ENCODE peak calls at places on chromosomes 2 and 18, in nine cellular contexts. Q, R, W, K, X, C, H, I and N are unnamed samples.

GRCh38 chr2:200380139-200380561 is 73.7 kb downstream of the SPATS2L start:
- DNase-seq in Q (no peak), R (no peak), W (no peak), K (no peak), X (no peak), C (no peak), H (no peak), I (peak), N (no peak)

GRCh38 chr18:58716046-58716766 is 44.9 kb downstream of the MALT1 start:
- DNase-seq in Q (peak), R (no peak), W (no peak), K (no peak), X (no peak), C (no peak), H (no peak), I (no peak), N (no peak)

GRCh38 chr2:190119257-190119656 is 56.7 kb upstream of the MSTN start:
- DNase-seq in Q (no peak), R (no peak), W (no peak), K (peak), X (peak), C (peak), H (no peak), I (no peak), N (no peak)

GRCh38 chr2:176488446-176488845 is 219.2 kb downstream of the MTX2 start:
- DNase-seq in Q (no peak), R (no peak), W (peak), K (no peak), X (no peak), C (no peak), H (peak), I (no peak), N (no peak)

GRCh38 chr2:153487482-153487881 is 8.9 kb upstream of the RPRM start:
- DNase-seq in Q (no peak), R (no peak), W (no peak), K (no peak), X (no peak), C (no peak), H (peak), I (no peak), N (no peak)

GRCh38 chr18:56505971-56506370 is 132.4 kb downstream of the TXNL1 start:
- DNase-seq in Q (no peak), R (no peak), W (no peak), K (no peak), X (no peak), C (no peak), H (no peak), I (no peak), N (no peak)

GRCh38 chr2:134906726-134907125 is 11.9 kb upstream of the CCNT2 start:
- DNase-seq in Q (no peak), R (no peak), W (no peak), K (no peak), X (no peak), C (no peak), H (no peak), I (no peak), N (no peak)

GRCh38 chr2:33589444-33589843 is 9.7 kb downstream of the FAM98A start:
- DNase-seq in Q (no peak), R (no peak), W (no peak), K (no peak), X (no peak), C (no peak), H (no peak), I (no peak), N (no peak)

GRCh38 chr2:37477921-37478320 is 133.5 kb downstream of the QPCT start:
- DNase-seq in Q (no peak), R (no peak), W (no peak), K (no peak), X (no peak), C (no peak), H (no peak), I (no peak), N (no peak)

GRCh38 chr2:20433249-20433648 is 13.6 kb upstream of the RHOB start:
- DNase-seq in Q (no peak), R (no peak), W (no peak), K (no peak), X (no peak), C (no peak), H (no peak), I (no peak), N (no peak)

GRCh38 chr2:259789-260331 is 4.0 kb downstream of the SH3YL1 start:
- DNase-seq in Q (no peak), R (no peak), W (no peak), K (no peak), X (no peak), C (no peak), H (no peak), I (no peak), N (no peak)

GRCh38 chr2:62010632-62011276 is 105.3 kb downstream of the COMMD1 start:
- DNase-seq in Q (no peak), R (no peak), W (no peak), K (no peak), X (no peak), C (no peak), H (no peak), I (no peak), N (no peak)

GRCh38 chr2:62016957-62017356 is 111.5 kb downstream of the COMMD1 start:
- DNase-seq in Q (no peak), R (no peak), W (no peak), K (no peak), X (no peak), C (no peak), H (no peak), I (no peak), N (no peak)

GRCh38 chr2:62014102-62014501 is 108.6 kb downstream of the COMMD1 start:
- DNase-seq in Q (no peak), R (peak), W (peak), K (peak), X (no peak), C (no peak), H (peak), I (peak), N (peak)
- TF ChIP-seq CTCF in Q (no peak), R (peak), W (peak), K (peak), X (no peak), C (no peak), H (no peak), I (no peak), N (peak)

GRCh38 chr2:172456002-172456401 is 28.6 kb downstream of the ITGA6 start:
- DNase-seq in Q (no peak), R (no peak), W (no peak), K (no peak), X (no peak), C (no peak), H (peak), I (no peak), N (no peak)
- TF ChIP-seq CTCF in Q (no peak), R (no peak), W (no peak), K (no peak), X (no peak), C (no peak), H (no peak), I (no peak), N (no peak)

DNA sequence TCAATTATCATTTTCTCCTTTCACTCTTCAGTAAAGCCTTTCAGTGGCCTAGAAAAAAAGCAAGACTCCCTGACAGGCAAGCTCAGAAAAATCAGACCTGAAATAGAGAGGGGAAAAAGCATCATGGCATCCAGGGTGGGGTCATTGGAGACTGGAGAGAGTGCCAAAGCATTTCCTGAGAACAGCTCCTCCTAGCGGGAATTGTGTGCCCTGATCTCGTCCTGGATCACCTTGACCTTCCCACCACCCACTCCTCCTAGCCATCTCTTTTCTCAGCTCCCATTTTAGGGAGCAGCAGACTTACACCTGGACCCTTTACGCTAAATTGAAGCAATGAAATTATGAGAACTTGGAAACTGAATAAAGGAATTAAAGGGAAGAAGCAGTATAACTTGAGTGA is 176.6 kb downstream of the VWC2L start:
- DNase-seq in Q (no peak), R (no peak), W (no peak), K (no peak), X (no peak), C (peak), H (peak), I (peak), N (no peak)
- TF ChIP-seq CTCF in Q (peak), R (no peak), W (no peak), K (no peak), X (no peak), C (peak), H (peak), I (peak), N (peak)

GRCh38 chr2:65724341-65724740 is 291.9 kb upstream of the SPRED2 start:
- DNase-seq in Q (no peak), R (no peak), W (no peak), K (no peak), X (no peak), C (no peak), H (no peak), I (no peak), N (no peak)

GRCh38 chr2:65724752-65725151 is 292.4 kb upstream of the SPRED2 start:
- DNase-seq in Q (no peak), R (no peak), W (no peak), K (no peak), X (no peak), C (no peak), H (peak), I (no peak), N (no peak)

GRCh38 chr2:65722028-65722427 is 289.6 kb upstream of the SPRED2 start:
- DNase-seq in Q (no peak), R (no peak), W (no peak), K (peak), X (no peak), C (peak), H (peak), I (peak), N (no peak)
- TF ChIP-seq CTCF in Q (no peak), R (peak), W (peak), K (no peak), X (no peak), C (no peak), H (peak), I (peak), N (no peak)

DNA sequence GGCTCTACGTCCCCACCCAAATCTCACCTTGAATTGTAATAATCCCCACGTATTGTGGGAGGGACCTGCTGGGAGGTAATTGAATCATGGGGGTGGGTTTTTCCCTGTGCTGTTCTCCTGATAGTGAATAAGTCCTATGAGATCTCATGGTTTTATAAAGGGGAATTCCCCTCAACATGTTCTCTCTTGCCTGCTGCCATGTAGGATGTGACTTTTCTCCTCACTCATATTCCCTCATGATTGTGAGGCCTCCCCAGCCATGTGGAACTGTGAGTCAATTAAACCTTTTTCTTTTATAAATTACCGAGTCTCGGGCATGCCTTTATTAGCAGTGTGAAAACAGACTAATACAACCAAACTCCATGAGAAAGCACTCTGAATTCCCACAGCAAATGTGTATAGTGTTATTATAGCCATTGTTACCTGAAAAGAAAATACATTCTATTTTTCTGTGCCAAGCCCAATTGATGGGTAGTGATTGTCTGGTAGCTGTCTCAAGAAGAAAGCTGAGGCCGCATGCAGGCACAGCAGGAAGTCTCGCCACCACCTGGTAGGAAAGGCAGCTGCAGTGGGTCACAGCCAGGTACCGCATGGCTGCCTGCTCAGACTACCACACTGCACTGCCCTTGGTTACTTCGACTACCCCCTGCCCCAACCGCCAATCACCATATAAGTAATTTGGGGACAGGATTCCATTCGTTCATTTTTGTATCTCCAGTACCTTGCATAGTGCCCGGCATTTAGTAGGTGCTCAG is 10.3 kb upstream of the ZBTB7C start:
- DNase-seq in Q (no peak), R (no peak), W (no peak), K (no peak), X (no peak), C (no peak), H (no peak), I (peak), N (no peak)
- TF ChIP-seq CTCF in Q (peak), R (no peak), W (no peak), K (no peak), X (no peak), C (no peak), H (peak), I (peak), N (no peak)

DNA sequence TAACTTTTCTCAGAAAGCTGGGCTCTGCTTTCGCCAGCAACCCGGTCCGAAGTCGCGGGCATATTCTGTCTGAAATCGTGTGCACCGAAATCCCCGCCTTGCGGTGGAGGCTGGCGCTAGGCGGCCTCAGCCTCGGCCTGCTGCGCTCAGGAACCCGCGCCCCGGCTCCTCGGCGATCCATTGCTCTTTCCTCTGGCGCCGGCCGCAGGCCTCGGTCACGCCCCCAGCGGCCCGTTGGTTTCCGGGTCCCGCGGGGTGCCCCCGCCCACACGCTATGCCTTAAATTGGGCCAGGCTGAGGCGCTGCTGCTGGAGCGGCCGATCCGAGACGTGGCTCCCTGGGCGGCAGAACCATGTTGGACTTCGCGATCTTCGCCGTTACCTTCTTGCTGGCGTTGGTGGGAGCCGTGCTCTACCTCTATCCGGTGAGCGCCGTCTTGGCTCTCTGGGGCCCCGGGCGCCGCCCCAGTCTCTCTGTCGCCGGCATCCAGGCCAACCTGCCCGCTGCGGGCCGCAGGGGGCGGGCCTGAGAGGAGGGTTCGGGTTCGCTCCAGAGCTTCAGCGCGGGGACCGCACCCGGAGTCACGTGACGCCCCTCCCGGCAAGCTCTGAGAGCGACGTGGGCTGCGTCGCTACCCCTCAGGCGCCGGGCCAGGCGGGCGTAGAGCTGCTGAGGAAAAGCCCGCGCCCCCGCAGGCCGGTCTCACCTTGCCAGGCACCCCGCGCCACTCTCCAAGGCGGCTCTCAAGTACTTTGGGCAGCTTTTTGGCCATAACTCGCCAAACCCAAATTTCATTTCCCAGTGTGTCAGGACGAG is at the start of gene CYP20A1:
- DNase-seq in Q (peak), R (peak), W (peak), K (peak), X (peak), C (peak), H (peak), I (peak), N (peak)
- TF ChIP-seq CTCF in Q (no peak), R (peak), W (peak), K (peak), X (no peak), C (no peak), H (peak), I (peak), N (peak)

GRCh38 chr2:11123856-11124759 is 31.2 kb upstream of the SLC66A3 start:
- DNase-seq in Q (peak), R (no peak), W (no peak), K (peak), X (no peak), C (peak), H (peak), I (peak), N (peak)

GRCh38 chr2:11122380-11122779 is 32.9 kb upstream of the SLC66A3 start:
- DNase-seq in Q (no peak), R (no peak), W (no peak), K (no peak), X (no peak), C (no peak), H (no peak), I (no peak), N (no peak)

GRCh38 chr2:11121823-11122155 is 33.5 kb upstream of the SLC66A3 start:
- DNase-seq in Q (no peak), R (no peak), W (no peak), K (no peak), X (no peak), C (no peak), H (no peak), I (no peak), N (no peak)

GRCh38 chr2:11123001-11123809 is 32.1 kb upstream of the SLC66A3 start:
- DNase-seq in Q (no peak), R (no peak), W (no peak), K (no peak), X (no peak), C (no peak), H (no peak), I (no peak), N (no peak)

GRCh38 chr2:11124760-11125068 is 30.6 kb upstream of the SLC66A3 start:
- DNase-seq in Q (no peak), R (no peak), W (no peak), K (no peak), X (no peak), C (no peak), H (no peak), I (no peak), N (no peak)
- TF ChIP-seq CTCF in Q (no peak), R (no peak), W (no peak), K (no peak), X (no peak), C (no peak), H (no peak), I (no peak), N (no peak)

GRCh38 chr18:79788096-79789085 is 9.3 kb upstream of the KCNG2 start:
- DNase-seq in Q (no peak), R (no peak), W (no peak), K (peak), X (no peak), C (peak), H (no peak), I (no peak), N (no peak)
- TF ChIP-seq CTCF in Q (no peak), R (peak), W (peak), K (no peak), X (no peak), C (peak), H (no peak), I (no peak), N (peak)